ENCODE peak calls at places on chromosome 14, in seven cellular contexts. S is ovary, W is Peyer's patch, P is body of pancreas, V is adrenal gland, Y is A549, H is heart left ventricle. N is an unnamed sample.

GRCh38 chr14:104144911-104145825 is 6.8 kb downstream of the KIF26A start:
- DNase-seq in H (no peak), Y (no peak), S (peak; percentile 39), W (peak; percentile 37), V (no peak), P (no peak), N (no peak)

GRCh38 chr14:62654641-62655040 is 390.6 kb downstream of the KCNH5 start:
- DNase-seq in Y (no peak), W (no peak), P (no peak), H (no peak), S (no peak), V (no peak), N (no peak)

GRCh38 chr14:102088012-102088792 is 1.4 kb upstream of the HSP90AA1 start:
- DNase-seq in Y (no peak), W (peak; percentile 59), S (peak; percentile 61), P (peak; percentile 54), H (peak; percentile 69), V (peak; percentile 57), N (peak; percentile 57)

GRCh38 chr14:24578558-24578957 is 2.5 kb upstream of the CTSG start:
- DNase-seq in H (no peak), V (no peak), S (no peak), P (no peak), Y (no peak), W (no peak), N (no peak)

GRCh38 chr14:80850197-80850814 is 91.2 kb downstream of the CEP128 start:
- DNase-seq in H (no peak), V (no peak), S (no peak), W (no peak), P (no peak), Y (peak; percentile 13), N (no peak)

GRCh38 chr14:55701638-55702037 is 121.6 kb downstream of the KTN1 start:
- DNase-seq in Y (no peak), H (no peak), V (no peak), W (no peak), P (no peak), S (no peak), N (no peak)

GRCh38 chr14:67569011-67569650 is 30.9 kb downstream of the PIGH start:
- DNase-seq in V (no peak), Y (no peak), H (peak; percentile 7), S (no peak), P (no peak), W (peak; percentile 41), N (no peak)

GRCh38 chr14:52253503-52253902 is 14.0 kb upstream of the PTGDR start:
- DNase-seq in V (no peak), S (no peak), Y (no peak), W (no peak), P (no peak), H (no peak), N (no peak)

GRCh38 chr14:57492859-57493258 is 798 bp downstream of the CCDC198 start:
- DNase-seq in P (peak; percentile 9), S (no peak), H (no peak), W (no peak), Y (no peak), V (peak; percentile 24), N (no peak)

GRCh38 chr14:65261425-65261920 is 151.1 kb upstream of the FUT8 start:
- DNase-seq in Y (no peak), H (no peak), S (no peak), W (no peak), V (no peak), P (no peak), N (no peak)

GRCh38 chr14:63893701-63894458 is 41.1 kb downstream of the SYNE2 start:
- DNase-seq in P (peak; percentile 61), H (peak; percentile 31), S (peak; percentile 47), W (no peak), V (no peak), Y (no peak), N (no peak)

GRCh38 chr14:30227436-30227835 is 299.8 kb upstream of the PRKD1 start:
- DNase-seq in V (no peak), S (peak; percentile 46), P (no peak), Y (no peak), W (no peak), H (no peak), N (peak; percentile 36)

GRCh38 chr14:30227871-30228270 is 300.2 kb upstream of the PRKD1 start:
- DNase-seq in P (peak; percentile 7), V (peak; percentile 55), H (no peak), S (no peak), Y (no peak), W (no peak), N (peak; percentile 76)

GRCh38 chr14:30223966-30224365 is 296.3 kb upstream of the PRKD1 start:
- DNase-seq in H (no peak), W (no peak), P (peak; percentile 88), S (no peak), V (peak; percentile 52), Y (no peak), N (no peak)

GRCh38 chr14:30223385-30223785 is 295.7 kb upstream of the PRKD1 start:
- DNase-seq in W (no peak), P (peak; percentile 97), S (peak; percentile 49), V (peak; percentile 87), H (peak; percentile 20), Y (peak; percentile 18), N (peak; percentile 48)

DNA sequence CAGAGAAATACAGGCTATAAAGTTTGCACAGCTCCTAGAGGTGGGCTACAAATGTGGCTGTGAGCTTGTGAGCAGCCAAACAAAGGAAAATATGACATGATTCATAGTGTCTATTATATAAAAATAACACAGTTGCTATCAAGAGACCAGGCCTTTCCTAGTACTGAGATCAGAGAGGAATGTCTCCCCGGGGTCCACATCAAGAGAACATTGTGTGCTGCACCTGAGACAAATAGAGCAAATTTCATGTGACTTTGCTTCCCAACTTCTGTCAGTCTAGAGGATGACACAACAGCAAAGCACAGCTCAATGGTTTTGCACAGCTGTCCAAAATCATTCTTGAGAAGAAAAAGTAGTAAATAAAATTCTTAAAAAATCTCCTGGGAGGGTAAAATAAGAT is 297.5 kb upstream of the PRKD1 start:
- DNase-seq in Y (no peak), W (no peak), S (no peak), H (no peak), P (peak; percentile 16), V (no peak), N (peak; percentile 79)
- H3K4me1 ChIP-seq in Y (peaks cover 11% of the 10 kb centered on the region), W (no peaks in the 10 kb centered on the region), S (peaks cover 3% of the 10 kb centered on the region), H (peaks cover 12% of the 10 kb centered on the region), P (peaks cover 42% of the 10 kb centered on the region), V (peaks cover 16% of the 10 kb centered on the region), N (peaks cover 65% of the 10 kb centered on the region)

GRCh38 chr14:93975791-93976476 is 436 bp downstream of the ASB2 start:
- DNase-seq in S (no peak), W (no peak), P (no peak), V (no peak), H (no peak), Y (no peak), N (no peak)

GRCh38 chr14:93977171-93977570 is 801 bp upstream of the ASB2 start:
- DNase-seq in V (no peak), Y (no peak), S (no peak), P (no peak), H (no peak), W (no peak), N (no peak)

GRCh38 chr14:93977790-93978581 is 1.6 kb upstream of the ASB2 start:
- DNase-seq in Y (no peak), W (no peak), P (no peak), S (no peak), H (no peak), V (no peak), N (no peak)

GRCh38 chr14:93974833-93975232 is 1.5 kb downstream of the ASB2 start:
- DNase-seq in V (no peak), S (no peak), P (no peak), H (no peak), Y (no peak), W (no peak), N (no peak)

DNA sequence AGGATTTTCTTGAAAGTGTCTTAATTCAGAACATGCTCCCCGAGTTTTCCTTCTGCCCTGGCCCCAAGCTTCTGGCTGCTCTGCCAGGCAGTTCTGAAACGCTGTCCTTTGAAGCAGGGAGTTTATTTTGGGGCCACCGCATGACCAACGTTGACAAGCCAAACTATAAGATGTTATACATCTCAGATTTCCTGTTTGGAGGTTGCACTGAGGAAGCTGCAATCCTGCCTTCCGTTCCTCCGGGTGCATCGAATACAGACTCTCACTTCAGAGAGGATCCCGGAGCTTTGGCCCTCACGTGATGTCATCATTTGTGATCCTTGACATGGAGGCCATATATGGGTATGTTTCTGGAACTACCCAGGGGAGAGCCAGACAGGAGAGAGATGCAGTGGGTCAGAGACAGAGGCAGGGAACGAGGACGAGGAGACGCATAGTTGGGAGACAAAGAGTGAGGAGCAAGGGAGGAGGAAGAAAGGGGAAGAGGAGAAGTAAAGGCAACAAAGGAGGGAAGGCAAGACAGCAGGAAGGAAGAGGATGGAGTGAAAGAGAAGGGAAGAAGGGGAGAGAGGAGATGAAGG is at the start of gene ASB2:
- DNase-seq in S (no peak), V (no peak), W (no peak), P (no peak), H (peak; percentile 52), Y (no peak), N (no peak)
- TF ChIP-seq POLR2A in S (no peak), V (no peak), W (no peak), P (no peak), H (no peak), Y (no peak), N (no peak)

DNA sequence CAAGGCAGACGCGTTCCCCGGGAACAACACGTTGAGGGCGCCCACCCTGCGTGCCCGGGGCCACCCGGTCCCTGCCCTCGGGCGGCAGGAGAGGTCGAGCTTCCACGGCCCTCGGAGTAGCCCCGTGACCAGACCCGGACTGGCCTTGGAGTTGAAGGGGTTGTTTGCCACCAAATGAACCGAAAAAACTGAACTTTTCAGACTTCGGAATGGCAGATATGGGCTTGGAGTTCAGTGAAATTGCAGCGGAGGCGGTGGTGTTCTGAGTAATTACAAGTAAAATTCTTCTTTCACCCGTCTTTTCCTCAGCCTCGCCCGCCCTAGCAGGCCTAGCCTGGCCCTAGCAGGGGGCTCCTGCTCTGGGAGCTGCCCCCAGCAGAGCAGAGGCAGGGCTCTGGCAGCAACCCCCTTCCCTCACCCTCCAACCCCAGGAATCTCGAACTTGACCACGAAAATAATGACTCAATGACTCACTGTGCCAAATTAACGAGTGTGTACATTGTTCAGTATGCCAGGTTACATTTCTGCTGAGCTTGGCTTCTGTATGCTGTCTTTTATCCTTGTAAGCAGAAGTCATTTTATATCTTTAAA is 1.1 kb downstream of the PAPLN start:
- DNase-seq in P (no peak), W (peak; percentile 44), S (peak; percentile 54), V (no peak), Y (peak; percentile 38), H (no peak), N (peak; percentile 14)
- H3K4me3 ChIP-seq in P (peak overlapping the region; percentile 35), W (peak overlapping the region; percentile 55), S (peak overlapping the region; percentile 49), V (peak overlapping the region; percentile 68), Y (peak overlapping the region; percentile 75), H (peak overlapping the region; percentile 47), N (peak overlapping the region; percentile 86)

DNA sequence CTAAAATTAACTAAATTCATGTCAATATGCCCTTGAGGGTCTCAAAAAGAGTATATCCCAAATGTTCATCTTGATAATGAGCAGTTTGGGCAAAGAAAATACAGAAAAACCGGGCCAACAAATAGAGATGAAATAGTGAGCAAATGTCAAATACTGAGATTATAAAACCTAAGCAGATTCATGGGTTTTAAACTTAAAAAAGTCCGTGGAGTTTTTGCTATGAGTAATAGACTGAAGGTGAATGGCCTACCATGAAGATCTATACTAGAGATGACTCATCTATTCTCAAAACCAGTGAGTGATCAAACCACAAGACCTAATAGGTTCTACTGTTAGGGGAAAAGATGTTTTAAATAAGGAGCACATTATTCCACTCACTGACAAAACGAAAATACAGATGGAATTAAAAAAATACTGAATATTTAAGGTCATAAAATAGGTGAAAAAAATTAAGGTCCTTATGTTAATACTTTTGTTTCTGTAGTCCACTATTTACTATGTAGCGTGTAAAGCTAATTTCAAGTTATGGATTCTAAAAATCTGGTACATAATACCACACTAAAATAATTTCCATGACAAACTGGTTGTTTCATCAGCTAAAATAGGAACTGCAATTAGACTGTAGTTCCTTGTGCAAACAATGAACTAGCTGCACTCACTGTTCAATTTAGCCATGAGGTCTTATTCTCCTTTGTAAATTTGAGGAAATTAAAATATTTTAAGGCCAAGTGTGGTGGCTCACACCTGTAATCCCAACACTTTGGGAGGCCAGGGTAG is 5.0 kb downstream of the HNRNPC start:
- DNase-seq in Y (no peak), P (no peak), H (no peak), V (no peak), S (no peak), W (no peak), N (no peak)
- H3K4me1 ChIP-seq in Y (peaks cover 60% of the 10 kb centered on the region), P (peaks cover 68% of the 10 kb centered on the region), H (peaks cover 88% of the 10 kb centered on the region), V (peaks cover 49% of the 10 kb centered on the region), S (peaks cover 8% of the 10 kb centered on the region), W (peaks cover 40% of the 10 kb centered on the region), N (peaks cover 84% of the 10 kb centered on the region)

N was measured in tibial nerve.